ENCODE peak calls at places on chromosomes 11 and 22, in eight cellular contexts. X, D, H, J, P, I, W and U are unnamed samples.

GRCh38 chr11:117589024-117589423 is 208.0 kb downstream of the DSCAML1 start:
- DNase-seq in X (no peak), H (no peak), P (no peak), J (no peak), I (no peak), D (no peak), W (peak), U (no peak)

GRCh38 chr11:36328956-36329673 is 33.0 kb downstream of the PRR5L start:
- DNase-seq in P (no peak), J (no peak), D (no peak), X (no peak), H (no peak), I (no peak), W (no peak), U (no peak)

GRCh38 chr11:5204787-5205186 is 4.3 kb upstream of the OR51V1 start:
- DNase-seq in X (no peak), I (no peak), J (no peak), H (peak), W (peak), D (no peak), P (peak), U (no peak)

GRCh38 chr11:23123766-23124165 is 263.5 kb upstream of the CCDC179 start:
- DNase-seq in X (no peak), I (no peak), J (no peak), W (no peak), D (no peak), P (no peak), H (no peak), U (no peak)

GRCh38 chr22:30453731-30454510 is 17.9 kb downstream of the SEC14L3 start:
- DNase-seq in J (no peak), H (peak), X (no peak), I (no peak), W (peak), P (peak), D (no peak), U (peak)

GRCh38 chr11:7672960-7673723 is at the start of gene CYB5R2:
- DNase-seq in X (no peak), J (no peak), P (peak), D (no peak), H (no peak), W (no peak), I (no peak), U (peak)

GRCh38 chr11:61817471-61818202 is 834 bp upstream of the FADS1 start:
- DNase-seq in P (peak), J (no peak), I (no peak), X (no peak), H (no peak), D (no peak), W (no peak), U (no peak)

GRCh38 chr22:17742528-17742902 is 31.8 kb downstream of the BID start:
- DNase-seq in H (peak), W (peak), J (peak), I (peak), X (peak), P (peak), D (peak), U (peak)

GRCh38 chr11:73662445-73663157 is 16.2 kb downstream of the PLEKHB1 start:
- DNase-seq in H (no peak), I (no peak), J (no peak), W (no peak), P (no peak), D (no peak), X (no peak), U (no peak)